ENCODE peak calls at places on chromosomes 7 and 10, in seven cellular contexts. T is HepG2, Z is HCT116, H is K562, O is SK-N-SH, U is H1, R is GM12878. G is an unnamed sample.

GRCh38 chr10:17954856-17955255 is 3.1 kb downstream of the SLC39A12 start:
- DNase-seq in T (no peak), Z (no peak), H (no peak), O (no peak), U (no peak), R (no peak), G (no peak)

GRCh38 chr10:103284170-103284569 is 7.2 kb downstream of the INA start:
- DNase-seq in T (no peak), Z (no peak), H (no peak), O (no peak), U (no peak), R (no peak), G (no peak)

GRCh38 chr7:94350729-94351128 is 44.0 kb upstream of the COL1A2 start:
- DNase-seq in T (no peak), Z (no peak), H (no peak), O (no peak), U (no peak), R (no peak), G (peak; percentile 66)

GRCh38 chr7:51639661-51640340 is 323.2 kb upstream of the COBL start:
- DNase-seq in T (no peak), Z (peak; percentile 6), H (no peak), O (no peak), U (no peak), R (no peak), G (no peak)

GRCh38 chr7:96183163-96183562 is 138.7 kb downstream of the SLC25A13 start:
- DNase-seq in T (no peak), Z (no peak), H (no peak), O (no peak), U (no peak), R (no peak), G (peak; percentile 5)

GRCh38 chr10:132654121-132654571 is 116.6 kb downstream of the INPP5A start:
- DNase-seq in T (no peak), Z (no peak), H (no peak), O (peak; percentile 66), U (no peak), R (no peak), G (no peak)

GRCh38 chr7:134755422-134756022 is 23.9 kb upstream of the CALD1 start:
- DNase-seq in T (no peak), Z (no peak), H (no peak), O (peak; percentile 46), U (no peak), R (no peak), G (peak; percentile 20)

GRCh38 chr10:29479081-29479917 is 155.5 kb downstream of the SVIL start:
- DNase-seq in T (no peak), Z (no peak), H (no peak), O (no peak), U (no peak), R (no peak), G (no peak)

GRCh38 chr10:20622522-20623270 is 274.4 kb downstream of the NEBL start:
- DNase-seq in T (peak; percentile 6), Z (no peak), H (no peak), O (no peak), U (no peak), R (no peak), G (peak; percentile 88)

GRCh38 chr7:157279973-157280841 is 56.6 kb upstream of the DNAJB6 start:
- DNase-seq in T (no peak), Z (no peak), H (no peak), O (peak; percentile 41), U (no peak), R (no peak), G (no peak)

GRCh38 chr7:140640727-140641531 is at the start of gene DENND2A:
- DNase-seq in T (no peak), Z (no peak), H (peak; percentile 46), O (peak; percentile 99), U (no peak), R (no peak), G (no peak)

GRCh38 chr7:156065400-156065799 is 253.1 kb upstream of the SHH start:
- DNase-seq in T (no peak), Z (no peak), H (no peak), O (no peak), U (no peak), R (no peak), G (no peak)

GRCh38 chr10:55476129-55476528 is 675.1 kb upstream of the PCDH15 start:
- DNase-seq in T (no peak), Z (no peak), H (no peak), O (no peak), U (no peak), R (no peak), G (no peak)

GRCh38 chr10:5071411-5072198 is 22.6 kb upstream of the AKR1C3 start:
- DNase-seq in T (peak; percentile 100), Z (no peak), H (peak; percentile 57), O (no peak), U (no peak), R (no peak), G (no peak)

GRCh38 chr10:114577133-114577532 is 80.9 kb downstream of the ABLIM1 start:
- DNase-seq in T (no peak), Z (no peak), H (no peak), O (no peak), U (no peak), R (no peak), G (no peak)

DNA sequence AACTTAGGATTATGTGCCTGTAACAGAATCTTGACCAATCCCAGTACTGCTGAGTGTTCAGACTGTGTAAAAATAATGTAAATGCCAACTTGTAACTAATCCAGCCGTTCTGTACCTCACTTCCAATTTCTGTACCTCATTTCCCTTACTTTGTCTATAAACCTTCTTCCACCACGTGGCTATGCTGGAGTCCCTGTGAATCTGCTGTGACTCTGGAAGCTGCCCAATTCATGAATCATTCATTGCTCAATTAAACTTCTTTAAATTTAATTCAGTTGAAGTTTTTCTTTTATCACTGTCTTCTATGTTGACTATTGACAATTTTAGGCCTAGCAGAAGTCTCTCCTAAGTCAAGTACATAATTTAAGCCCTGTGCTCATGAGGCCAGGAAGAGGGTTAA is 215.3 kb upstream of the RHOBTB1 start:
- DNase-seq in T (no peak), Z (no peak), H (no peak), O (no peak), U (no peak), R (no peak), G (no peak)
- TF ChIP-seq JUND in T (no peak), Z (no peak), H (no peak), O (no peak), U (no peak), R (no peak), G (no peak)

GRCh38 chr10:59887006-59887405 is 19.4 kb downstream of the CCDC6 start:
- DNase-seq in T (no peak), Z (no peak), H (no peak), O (no peak), U (no peak), R (no peak), G (no peak)

GRCh38 chr10:59887972-59888640 is 18.2 kb downstream of the CCDC6 start:
- DNase-seq in T (no peak), Z (no peak), H (no peak), O (no peak), U (no peak), R (no peak), G (no peak)

GRCh38 chr10:59881640-59882039 is 24.7 kb downstream of the CCDC6 start:
- DNase-seq in T (no peak), Z (no peak), H (no peak), O (no peak), U (no peak), R (no peak), G (no peak)

GRCh38 chr10:59880976-59881510 is 25.3 kb downstream of the CCDC6 start:
- DNase-seq in T (no peak), Z (no peak), H (peak; percentile 54), O (no peak), U (no peak), R (peak; percentile 82), G (no peak)

DNA sequence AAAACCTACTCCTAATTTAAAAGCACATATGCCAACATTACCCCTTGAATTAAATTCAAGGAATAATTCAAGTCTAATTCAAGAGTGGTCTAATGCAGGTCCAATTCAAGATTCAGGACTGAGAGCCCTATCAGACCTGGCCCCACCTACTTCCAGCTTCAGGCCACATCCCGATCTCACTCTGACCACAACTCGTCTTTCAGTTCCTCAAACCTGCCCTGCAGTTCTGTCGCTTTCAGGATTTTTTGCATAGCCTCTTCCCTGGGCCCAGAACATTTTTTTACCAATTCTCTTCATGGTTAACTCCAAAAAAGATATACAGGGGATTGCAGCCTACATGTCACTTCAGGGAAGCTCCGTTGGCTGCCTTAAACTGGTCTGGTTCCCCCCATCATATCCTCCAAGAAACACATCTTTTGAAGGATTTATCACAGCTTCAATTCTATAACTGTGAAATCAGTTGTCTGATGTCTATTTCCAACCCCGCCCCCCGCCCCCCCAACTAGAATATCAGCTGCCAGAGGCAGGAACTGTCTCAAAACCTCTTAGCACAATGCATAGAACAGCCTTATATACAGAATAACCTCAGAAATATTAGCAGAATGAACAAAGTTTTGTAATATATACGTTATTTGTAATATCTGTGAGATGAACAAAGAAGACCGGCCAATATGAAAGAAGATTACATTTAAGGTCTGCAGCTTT is 20.8 kb downstream of the CCDC6 start:
- DNase-seq in T (no peak), Z (no peak), H (peak; percentile 52), O (no peak), U (no peak), R (peak; percentile 85), G (no peak)
- TF ChIP-seq JUND in T (no peak), Z (no peak), H (no peak), O (no peak), U (no peak), R (no peak), G (no peak)

GRCh38 chr7:132059141-132059540 is 502.7 kb upstream of the PODXL start:
- DNase-seq in T (no peak), Z (no peak), H (no peak), O (no peak), U (no peak), R (peak; percentile 38), G (no peak)

GRCh38 chr7:132055331-132056120 is 499.1 kb upstream of the PODXL start:
- DNase-seq in T (no peak), Z (no peak), H (no peak), O (no peak), U (no peak), R (no peak), G (no peak)

GRCh38 chr7:132049462-132050304 is 493.3 kb upstream of the PODXL start:
- DNase-seq in T (peak; percentile 18), Z (peak; percentile 16), H (peak; percentile 57), O (no peak), U (no peak), R (no peak), G (no peak)

GRCh38 chr7:132053871-132054270 is 497.4 kb upstream of the PODXL start:
- DNase-seq in T (no peak), Z (no peak), H (no peak), O (no peak), U (no peak), R (no peak), G (no peak)
- TF ChIP-seq JUND in T (no peak), Z (no peak), H (no peak), O (no peak), U (no peak), R (no peak), G (no peak)

DNA sequence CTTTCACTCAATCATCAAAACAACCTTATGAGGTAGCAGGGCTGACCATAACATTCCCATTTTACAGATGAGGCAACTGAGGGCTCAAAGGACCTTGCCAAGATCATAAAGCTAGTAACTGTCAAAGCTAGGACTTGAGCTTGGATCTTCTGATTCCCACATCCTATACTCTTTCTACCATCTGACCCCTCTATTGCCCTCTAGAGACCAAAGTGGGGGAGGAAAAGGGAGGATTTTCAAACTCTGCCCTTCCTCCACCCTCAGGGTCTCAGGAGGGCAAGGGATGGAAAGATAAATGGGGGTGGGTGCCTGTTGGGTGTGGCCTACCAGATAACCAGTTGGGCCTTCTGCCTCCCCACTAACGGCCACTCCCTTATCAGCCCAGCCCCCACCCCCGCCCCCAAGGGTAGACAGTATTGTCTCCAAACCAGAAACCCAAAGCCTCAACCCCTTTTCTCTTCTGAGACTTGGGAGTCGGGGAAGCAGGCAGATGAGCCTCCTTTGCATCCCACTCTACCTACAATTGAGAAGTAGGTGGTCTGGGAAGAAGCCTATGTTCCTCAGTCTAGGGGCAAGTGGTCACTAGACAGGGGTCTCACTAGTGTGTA is 7.9 kb downstream of the LDB1 start:
- DNase-seq in T (no peak), Z (no peak), H (peak; percentile 73), O (peak; percentile 53), U (no peak), R (no peak), G (no peak)
- TF ChIP-seq JUND in T (no peak), Z (no peak), H (no peak), O (no peak), U (no peak), R (no peak), G (no peak)

G was measured in T47D.